ENCODE peak calls at places on chromosomes 7 and 10, in six cellular contexts. W is K562, U is GM12878, M is HepG2, B is SK-N-SH, D is H1. L is an unnamed sample.

GRCh38 chr7:41977165-41977651 is 259.8 kb downstream of the GLI3 start:
- DNase-seq in W (peak; percentile 37), U (no peak), M (peak; percentile 21), B (peak; percentile 43), D (peak; percentile 55), L (peak; percentile 9)

GRCh38 chr7:91685544-91685943 is 195.0 kb downstream of the MTERF1 start:
- DNase-seq in W (peak; percentile 19), U (no peak), M (no peak), B (no peak), D (no peak), L (no peak)

GRCh38 chr10:27388761-27389399 is 115.2 kb upstream of the RAB18 start:
- DNase-seq in W (no peak), U (no peak), M (no peak), B (no peak), D (no peak), L (no peak)

GRCh38 chr10:46551701-46552525 is 4.5 kb downstream of the GPRIN2 start:
- DNase-seq in W (no peak), U (no peak), M (no peak), B (no peak), D (peak; percentile 39), L (no peak)

GRCh38 chr10:17201165-17202013 is at the start of gene TRDMT1:
- DNase-seq in W (peak; percentile 94), U (no peak), M (peak; percentile 67), B (peak; percentile 90), D (peak; percentile 90), L (peak; percentile 60)

GRCh38 chr10:5575482-5576153 is 50.9 kb downstream of the CALML3 start:
- DNase-seq in W (no peak), U (no peak), M (no peak), B (no peak), D (no peak), L (no peak)

GRCh38 chr7:123643495-123644428 is 11.9 kb upstream of the LMOD2 start:
- DNase-seq in W (peak; percentile 38), U (no peak), M (peak; percentile 60), B (peak; percentile 77), D (peak; percentile 57), L (no peak)

GRCh38 chr7:42046483-42046882 is 190.5 kb downstream of the GLI3 start:
- DNase-seq in W (no peak), U (no peak), M (no peak), B (no peak), D (no peak), L (no peak)

GRCh38 chr10:23571884-23572283 is 133.0 kb downstream of the OTUD1 start:
- DNase-seq in W (no peak), U (no peak), M (no peak), B (no peak), D (no peak), L (no peak)

GRCh38 chr7:114889646-114890285 is 32.1 kb upstream of the MDFIC start:
- DNase-seq in W (no peak), U (no peak), M (peak; percentile 1), B (no peak), D (no peak), L (peak; percentile 75)

GRCh38 chr10:93916257-93917063 is 22.7 kb downstream of the SLC35G1 start:
- DNase-seq in W (no peak), U (no peak), M (peak; percentile 34), B (peak; percentile 34), D (no peak), L (no peak)

GRCh38 chr10:10831085-10831484 is 186.6 kb upstream of the CELF2 start:
- DNase-seq in W (no peak), U (no peak), M (no peak), B (no peak), D (no peak), L (no peak)

GRCh38 chr10:120432209-120432608 is 24.8 kb upstream of the PLPP4 start:
- DNase-seq in W (no peak), U (no peak), M (no peak), B (no peak), D (no peak), L (no peak)
- TF ChIP-seq CTCF in W (no peak), U (no peak), M (no peak), B (no peak), D (no peak), L (no peak)

DNA sequence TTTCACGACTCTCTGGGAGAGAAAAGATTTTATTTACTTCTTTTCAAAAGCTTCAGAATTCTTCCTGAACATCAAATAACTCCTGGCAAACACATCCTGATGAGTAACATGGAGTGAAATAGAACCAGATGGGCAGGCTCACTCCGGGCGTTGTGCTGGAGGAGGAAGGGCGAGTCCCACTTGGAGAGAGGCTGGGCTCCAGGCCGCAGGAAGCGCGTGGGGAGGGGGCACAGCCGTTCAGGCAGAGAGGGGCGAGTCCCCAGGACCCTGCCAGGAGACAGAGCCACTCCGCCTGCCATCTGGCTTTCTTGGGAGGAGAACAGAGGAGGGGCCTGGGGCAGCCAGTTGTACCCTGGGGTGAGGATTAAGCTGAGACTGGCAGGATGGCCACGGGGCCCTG is 265.9 kb upstream of the ZMIZ1 start:
- DNase-seq in W (no peak), U (no peak), M (no peak), B (peak; percentile 58), D (no peak), L (no peak)
- TF ChIP-seq GABPA in W (no peak), U (no peak), M (no peak), B (no peak), D (no peak), L (no peak)

GRCh38 chr7:2751086-2751485 is 63.1 kb downstream of the AMZ1 start:
- DNase-seq in W (no peak), U (no peak), M (no peak), B (no peak), D (no peak), L (no peak)
- TF ChIP-seq CTCF in W (no peak), U (no peak), M (no peak), B (no peak), D (no peak), L (no peak)

GRCh38 chr10:58638406-58638805 is 125.7 kb downstream of the BICC1 start:
- DNase-seq in W (no peak), U (no peak), M (no peak), B (no peak), D (no peak), L (no peak)

GRCh38 chr10:58642283-58642682 is 129.6 kb downstream of the BICC1 start:
- DNase-seq in W (no peak), U (no peak), M (no peak), B (no peak), D (no peak), L (no peak)

GRCh38 chr10:58643029-58643428 is 130.4 kb downstream of the BICC1 start:
- DNase-seq in W (no peak), U (no peak), M (no peak), B (no peak), D (no peak), L (no peak)

GRCh38 chr10:58641708-58642107 is 129.0 kb downstream of the BICC1 start:
- DNase-seq in W (no peak), U (no peak), M (no peak), B (no peak), D (no peak), L (no peak)

DNA sequence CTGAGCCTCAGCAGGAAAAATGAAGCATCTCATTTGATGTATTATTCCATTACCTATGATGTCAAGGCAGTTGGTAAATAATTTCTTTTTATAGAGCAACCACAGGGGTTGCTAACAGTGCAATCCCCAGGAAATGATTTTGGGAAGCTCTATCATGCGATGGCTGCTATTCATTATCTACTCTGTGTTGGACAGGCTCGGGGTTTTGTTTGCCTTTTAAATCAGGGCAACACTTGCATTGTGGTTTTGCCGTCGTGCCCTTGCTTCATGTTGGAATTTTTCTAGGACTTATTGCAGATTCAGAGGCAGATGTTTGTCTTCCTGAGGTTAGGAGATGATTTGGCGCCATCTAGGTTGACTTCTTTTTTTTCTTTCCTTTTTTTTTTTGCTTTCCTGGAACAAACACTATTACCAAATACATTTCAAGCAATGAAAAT is 128.4 kb downstream of the BICC1 start:
- DNase-seq in W (no peak), U (no peak), M (peak; percentile 81), B (peak; percentile 20), D (no peak), L (no peak)
- TF ChIP-seq GABPA in W (no peak), U (no peak), M (no peak), B (no peak), D (no peak), L (no peak)

L was measured in HL-60.